ENCODE peak calls at places on chromosome 17, in ten cellular contexts. G is A549, R is sigmoid colon, H is stomach, D is tibial nerve, A is IMR-90, K is NB4, J is esophagus squamous epithelium, B is HCT116, E is thyroid gland. L is an unnamed sample.

GRCh38 chr17:19757536-19758180 is 9.6 kb upstream of the ALDH3A1 start:
- DNase-seq in J (no peak), A (no peak), G (no peak), E (no peak), B (no peak), R (peak), K (no peak), H (no peak), D (no peak), L (no peak)

GRCh38 chr17:9900744-9901143 is 4.3 kb downstream of the RCVRN start:
- DNase-seq in B (no peak), H (no peak), G (no peak), J (no peak), D (no peak), K (no peak), A (peak), E (no peak), R (no peak), L (no peak)

GRCh38 chr17:65455972-65456343 is 105.5 kb downstream of the AXIN2 start:
- DNase-seq in J (no peak), R (no peak), H (no peak), K (no peak), B (no peak), E (peak), D (no peak), A (peak), G (peak), L (peak)

GRCh38 chr17:74542727-74543383 is 3.1 kb downstream of the CD300C start:
- DNase-seq in E (no peak), D (no peak), A (no peak), K (no peak), R (peak), J (no peak), B (no peak), G (no peak), H (no peak), L (no peak)

GRCh38 chr17:76866774-76867577 is 1.2 kb upstream of the MGAT5B start:
- DNase-seq in G (no peak), H (no peak), E (no peak), J (no peak), A (peak), D (no peak), B (no peak), R (no peak), K (no peak), L (no peak)

GRCh38 chr17:19378416-19379293 is at the start of gene MAPK7:
- DNase-seq in B (no peak), R (peak), K (no peak), A (no peak), J (no peak), H (no peak), G (no peak), E (no peak), D (no peak), L (peak)

GRCh38 chr17:48663134-48663924 is 37.2 kb upstream of the HOXB9 start:
- DNase-seq in E (no peak), D (no peak), A (no peak), R (no peak), H (no peak), J (no peak), G (no peak), B (no peak), K (no peak), L (no peak)

GRCh38 chr17:48724241-48725004 is 1.4 kb downstream of the PRAC2 start:
- DNase-seq in E (peak), R (peak), A (peak), J (no peak), B (peak), G (peak), K (peak), H (peak), D (peak), L (peak)

GRCh38 chr17:82889496-82890338 is 49.9 kb upstream of the ZNF750 start:
- DNase-seq in E (peak), B (peak), J (no peak), G (no peak), H (peak), D (no peak), A (no peak), R (no peak), K (no peak), L (peak)

GRCh38 chr17:20925091-20925490 is 117.7 kb downstream of the USP22 start:
- DNase-seq in R (no peak), K (peak), H (no peak), A (peak), E (no peak), D (no peak), J (no peak), G (no peak), B (no peak), L (no peak)

GRCh38 chr17:27892866-27893769 is at the start of gene LYRM9:
- DNase-seq in R (peak), A (peak), E (peak), G (peak), K (peak), H (peak), J (no peak), B (peak), D (peak), L (peak)

DNA sequence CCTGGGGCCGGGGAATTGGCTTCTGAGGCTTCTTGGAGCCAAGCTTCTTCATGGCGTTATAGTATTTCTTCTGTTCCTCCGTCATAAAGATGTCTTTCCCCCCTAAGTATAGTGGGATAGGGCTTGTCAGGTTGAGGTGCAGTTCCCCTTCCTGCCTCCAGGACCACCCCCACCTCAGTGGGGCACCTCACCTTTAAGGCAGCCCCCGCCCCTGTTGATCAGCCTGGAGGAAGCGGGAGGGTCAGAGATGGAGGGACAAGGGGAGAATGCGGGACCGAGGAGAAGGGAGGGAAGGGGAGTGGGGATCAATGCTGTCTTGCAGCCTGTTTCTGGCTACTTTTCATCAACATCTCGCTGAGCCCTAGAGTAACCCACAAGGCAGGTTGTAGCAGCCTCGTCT is 11.6 kb upstream of the CD79B start:
- DNase-seq in H (no peak), B (no peak), A (no peak), J (no peak), D (no peak), E (no peak), R (no peak), K (no peak), G (no peak), L (no peak)
- TF ChIP-seq CTCF in H (no peak), B (peak), A (no peak), J (no peak), D (peak), E (no peak), R (no peak), K (no peak), G (no peak), L (no peak)

DNA sequence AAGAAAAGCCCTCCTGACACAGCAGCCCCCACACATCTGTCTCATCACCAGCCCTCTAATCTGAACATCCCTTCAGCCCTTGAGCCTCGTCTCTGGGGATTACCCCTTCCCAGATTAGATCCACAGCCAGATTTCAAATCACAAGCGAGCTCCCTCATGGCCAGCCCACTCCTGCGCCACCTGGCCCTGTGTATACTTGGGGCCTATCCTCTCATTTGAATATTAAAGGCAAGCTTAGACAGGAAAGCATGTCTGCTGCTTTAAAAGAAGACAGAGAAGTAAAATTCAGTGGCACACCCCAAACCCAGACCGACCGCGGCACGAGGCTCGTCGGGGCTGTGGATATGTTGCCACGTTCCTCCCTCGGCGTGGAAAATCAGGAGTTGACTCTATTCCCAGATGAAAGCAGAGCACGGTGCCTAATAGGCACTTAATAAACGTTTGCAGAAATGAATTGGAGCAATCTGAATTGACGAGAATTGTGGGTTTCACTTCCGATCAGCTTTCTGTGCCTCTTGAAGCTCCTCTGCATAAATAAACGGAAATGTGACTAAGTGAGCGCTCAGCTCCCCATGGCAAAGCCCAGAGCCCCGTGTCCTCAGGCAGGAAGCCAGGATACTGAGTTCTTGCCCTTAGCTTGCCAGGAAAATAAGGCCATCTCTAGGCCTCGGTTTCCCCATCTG is 108.0 kb downstream of the CCDC182 start:
- DNase-seq in K (no peak), E (no peak), J (no peak), A (peak), G (no peak), B (no peak), H (no peak), R (no peak), D (no peak), L (peak)
- TF ChIP-seq POLR2A in K (no peak), E (no peak), J (no peak), A (no peak), G (no peak), B (no peak), H (no peak), R (no peak), D (no peak), L (no peak)

GRCh38 chr17:41547921-41548843 is 20.1 kb upstream of the KRT19 start:
- DNase-seq in B (peak), E (peak), A (peak), R (peak), J (no peak), K (peak), H (peak), G (peak), D (no peak), L (peak)

GRCh38 chr17:41551370-41551769 is 20.5 kb downstream of the KRT9 start:
- DNase-seq in J (no peak), R (no peak), A (peak), B (no peak), D (no peak), K (no peak), H (no peak), G (no peak), E (no peak), L (no peak)

GRCh38 chr17:41547378-41547841 is 19.3 kb upstream of the KRT19 start:
- DNase-seq in E (no peak), H (no peak), K (no peak), G (no peak), R (no peak), J (no peak), B (peak), A (no peak), D (no peak), L (no peak)

GRCh38 chr17:41548844-41549595 is 20.9 kb upstream of the KRT19 start:
- DNase-seq in H (peak), G (peak), D (peak), K (peak), A (peak), B (peak), E (peak), R (peak), J (no peak), L (peak)

DNA sequence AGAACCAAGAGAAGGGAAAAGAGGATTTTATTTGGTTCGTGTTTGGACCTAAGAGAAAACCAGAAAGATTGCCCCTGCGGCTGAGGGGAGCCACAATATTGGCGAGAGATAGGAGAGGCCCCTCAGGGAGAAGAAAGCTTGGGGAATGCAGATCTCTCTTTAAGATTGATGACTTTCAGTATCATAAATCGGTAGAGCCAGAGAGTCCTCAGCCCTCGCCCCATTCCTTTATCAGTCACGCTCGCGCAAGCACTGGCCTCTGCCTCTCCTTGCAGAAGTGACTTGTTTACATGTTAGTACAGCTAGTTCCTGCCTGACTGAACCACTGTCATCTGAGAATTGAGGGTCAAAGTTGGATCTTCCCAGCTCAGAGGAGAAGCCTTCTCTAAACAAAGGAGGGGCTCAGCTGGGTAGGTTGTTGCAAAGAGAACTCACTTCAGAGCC is 21.5 kb upstream of the KRT19 start:
- DNase-seq in J (no peak), R (no peak), B (no peak), H (no peak), G (no peak), D (no peak), A (peak), E (no peak), K (no peak), L (peak)
- TF ChIP-seq CTCF in J (no peak), R (no peak), B (no peak), H (no peak), G (no peak), D (no peak), A (no peak), E (no peak), K (no peak), L (no peak)

DNA sequence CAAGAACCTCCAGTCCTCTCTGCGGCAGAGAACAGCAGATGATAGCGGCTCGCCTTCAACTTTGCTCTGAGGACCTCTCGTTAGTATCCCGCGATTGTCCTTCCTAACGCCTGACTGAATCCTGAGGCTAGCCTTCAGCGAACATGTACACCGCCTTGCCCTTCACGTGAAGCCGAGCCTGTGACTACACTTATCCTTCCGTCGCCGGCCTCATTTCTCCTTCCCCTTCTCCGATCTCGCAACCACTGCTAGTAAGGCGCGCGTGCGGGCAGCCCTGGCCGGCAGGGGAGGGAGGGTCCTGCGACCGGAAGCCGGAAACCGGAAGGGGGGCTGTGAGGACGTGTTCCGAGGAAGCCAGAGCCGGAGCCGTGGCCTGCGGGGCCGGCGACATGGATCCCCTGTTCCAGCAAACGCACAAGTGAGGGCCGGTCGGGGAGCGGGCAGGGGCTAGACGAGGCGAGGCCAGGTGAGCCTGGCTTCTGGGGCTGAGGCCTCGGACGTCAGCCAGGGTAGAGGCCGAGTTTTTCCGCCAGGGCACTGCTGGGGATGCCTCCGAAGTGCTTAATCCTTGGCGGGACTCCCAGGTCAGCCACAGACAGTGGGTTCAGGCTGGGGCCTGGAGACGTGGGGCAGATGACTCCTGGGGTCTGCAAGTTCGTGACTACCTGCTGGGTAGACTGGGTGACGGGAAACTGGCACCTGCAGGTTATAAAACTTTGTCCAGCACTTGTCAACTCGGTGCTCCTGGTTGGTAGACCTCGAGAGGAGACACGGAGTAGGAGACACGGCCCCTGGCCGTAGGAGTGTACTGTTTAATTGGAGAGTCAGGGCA is at the start of gene GOSR2:
- DNase-seq in D (peak), E (peak), K (peak), H (peak), A (peak), B (peak), R (peak), J (peak), G (peak), L (peak)
- TF ChIP-seq POLR2A in D (peak), E (no peak), K (peak), H (peak), A (peak), B (peak), R (peak), J (peak), G (peak), L (peak)

GRCh38 chr17:29066603-29067002 is 23.7 kb downstream of the PIPOX start:
- DNase-seq in H (no peak), K (no peak), G (no peak), B (no peak), A (no peak), D (no peak), R (no peak), J (no peak), E (no peak), L (no peak)
- TF ChIP-seq CTCF in H (no peak), K (no peak), G (no peak), B (no peak), A (no peak), D (no peak), R (no peak), J (no peak), E (no peak), L (no peak)

GRCh38 chr17:41499714-41500113 is 5.7 kb downstream of the KRT13 start:
- DNase-seq in D (no peak), B (no peak), R (no peak), H (no peak), J (no peak), A (no peak), K (no peak), G (no peak), E (no peak), L (no peak)

GRCh38 chr17:41496803-41497484 is 7.2 kb upstream of the KRT36 start:
- DNase-seq in B (peak), R (no peak), G (peak), J (no peak), D (no peak), E (peak), K (peak), A (peak), H (peak), L (peak)

GRCh38 chr17:41503202-41503601 is 2.2 kb downstream of the KRT13 start:
- DNase-seq in K (no peak), H (no peak), A (no peak), B (no peak), R (no peak), D (no peak), J (no peak), E (no peak), G (no peak), L (no peak)

GRCh38 chr17:41498276-41498675 is 7.1 kb downstream of the KRT13 start:
- DNase-seq in G (no peak), D (no peak), J (no peak), B (no peak), K (peak), A (no peak), H (no peak), E (no peak), R (no peak), L (no peak)

DNA sequence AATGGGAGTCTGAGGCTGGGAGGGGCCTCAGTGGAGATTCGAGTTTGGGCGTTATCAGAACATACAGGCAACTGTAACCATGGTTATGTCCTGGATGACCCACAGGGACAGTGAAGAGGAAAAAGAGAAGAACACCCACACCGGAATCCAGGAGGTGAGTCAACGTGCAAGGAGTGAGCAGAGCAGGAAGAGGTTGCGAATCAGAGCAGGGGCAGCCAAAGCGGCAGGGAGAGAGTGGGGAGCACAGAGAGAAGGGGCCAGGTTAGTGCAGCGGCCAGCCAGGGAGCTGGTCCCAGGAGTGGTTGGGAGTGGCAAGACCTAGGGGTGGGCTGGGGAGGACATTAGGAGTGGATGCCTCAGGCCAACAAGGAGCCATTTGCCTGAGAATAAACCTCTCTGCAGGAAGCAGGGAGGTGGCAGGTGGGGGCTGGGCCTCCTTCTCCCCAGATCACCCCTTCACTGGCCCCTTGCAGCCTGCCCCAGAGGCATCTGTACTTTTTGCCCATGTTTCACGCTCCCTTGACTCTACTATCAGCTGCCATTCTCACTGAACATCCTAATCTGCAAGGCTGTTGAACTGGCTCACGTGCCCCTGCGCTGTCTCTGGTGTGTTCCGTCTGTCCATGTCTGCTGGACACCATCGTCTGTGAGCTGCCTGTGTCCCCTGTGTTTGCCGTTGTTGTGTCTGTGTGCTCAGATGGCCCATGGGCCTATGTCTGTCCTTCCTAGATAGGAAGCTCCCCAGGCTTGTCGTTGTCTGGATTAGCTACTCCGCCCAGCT is 5.1 kb downstream of the KRT13 start:
- DNase-seq in H (no peak), J (no peak), D (no peak), A (peak), G (peak), B (peak), R (no peak), K (peak), E (no peak), L (no peak)
- TF ChIP-seq POLR2A in H (no peak), J (no peak), D (no peak), A (no peak), G (no peak), B (no peak), R (no peak), K (no peak), E (no peak), L (no peak)

DNA sequence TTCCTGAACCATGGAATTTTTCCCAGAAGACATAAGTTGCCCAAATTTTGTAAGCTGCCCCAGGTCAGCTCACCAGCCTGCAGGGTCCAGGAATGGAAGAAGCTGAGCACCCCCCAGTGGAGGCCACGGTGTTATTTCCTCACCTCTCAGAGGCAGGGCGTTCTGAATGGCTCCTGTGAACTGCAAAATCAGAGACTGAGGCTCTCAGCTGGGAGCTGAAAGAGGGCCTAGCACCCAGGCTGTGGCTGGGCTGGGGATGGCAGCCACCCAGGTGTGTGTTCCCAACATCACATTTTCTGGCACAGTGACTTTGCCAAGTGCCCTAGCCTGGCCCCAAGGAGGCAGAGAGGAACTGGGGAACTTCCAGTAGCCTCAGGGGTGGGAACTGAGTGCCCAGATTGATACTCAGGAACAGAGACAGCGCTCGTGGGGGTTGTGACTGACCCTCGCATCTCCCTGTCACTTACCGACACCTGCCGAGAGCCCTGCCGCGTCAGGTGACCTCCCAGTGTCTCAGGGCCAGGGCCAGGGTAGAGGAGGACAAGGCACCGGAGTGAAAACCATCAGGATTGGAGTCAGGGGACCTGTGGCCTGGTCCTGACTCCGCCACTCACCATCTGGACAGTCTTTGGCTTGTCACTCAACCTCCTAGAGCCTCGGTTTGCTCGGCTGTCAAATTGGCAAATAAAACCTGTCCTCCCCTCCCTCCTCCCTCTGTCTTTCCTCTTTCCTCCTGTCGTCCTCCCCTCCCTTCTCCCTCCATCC is 11.3 kb downstream of the CACNG4 start:
- DNase-seq in K (peak), E (no peak), A (no peak), D (no peak), H (peak), B (peak), G (peak), J (no peak), R (no peak), L (no peak)
- TF ChIP-seq CTCF in K (peak), E (no peak), A (peak), D (no peak), H (no peak), B (peak), G (peak), J (no peak), R (no peak), L (no peak)